ENCODE peak calls at places on chromosomes 1 and 21, in four cellular contexts. One of them, this sample, is unnamed.

GRCh38 chr1:11979453-11979817 is 809 bp upstream of the MFN2 start:
- DNase-seq in AG04449: no peak
- DNase-seq in colonic mucosa: no peak
- DNase-seq in H1: no peak
- DNase-seq in this sample: no peak

GRCh38 chr1:175493321-175493998 is 249.9 kb downstream of the TNR start:
- DNase-seq in colonic mucosa: no peak
- DNase-seq in AG04449: no peak
- DNase-seq in H1: no peak
- DNase-seq in this sample: no peak

GRCh38 chr1:28507247-28507645 is 1.4 kb downstream of the RCC1 start:
- DNase-seq in AG04449: no peak
- DNase-seq in colonic mucosa: peak; percentile 26
- DNase-seq in H1: no peak
- DNase-seq in this sample: no peak

GRCh38 chr1:247639381-247639981 is 34.1 kb downstream of the OR2G3 start:
- DNase-seq in H1: peak; percentile 44
- DNase-seq in AG04449: no peak
- DNase-seq in colonic mucosa: peak; percentile 89
- DNase-seq in this sample: peak; percentile 6

GRCh38 chr1:59568158-59568935 is 246.4 kb upstream of the HOOK1 start:
- DNase-seq in H1: no peak
- DNase-seq in AG04449: no peak
- DNase-seq in colonic mucosa: no peak
- DNase-seq in this sample: no peak

GRCh38 chr1:73065585-73065984 is 783.2 kb upstream of the NEGR1 start:
- DNase-seq in AG04449: no peak
- DNase-seq in H1: no peak
- DNase-seq in colonic mucosa: no peak
- DNase-seq in this sample: no peak

GRCh38 chr1:27149084-27149483 is 5.8 kb downstream of the SLC9A1 start:
- DNase-seq in H1: no peak
- DNase-seq in AG04449: no peak
- DNase-seq in colonic mucosa: no peak
- DNase-seq in this sample: no peak

GRCh38 chr1:54109131-54110105 is 43.4 kb downstream of the CDCP2 start:
- DNase-seq in AG04449: no peak
- DNase-seq in H1: no peak
- DNase-seq in colonic mucosa: no peak
- DNase-seq in this sample: no peak

GRCh38 chr1:27360159-27361043 is 6.4 kb downstream of the MAP3K6 start:
- DNase-seq in AG04449: no peak
- DNase-seq in colonic mucosa: peak; percentile 44
- DNase-seq in H1: no peak
- DNase-seq in this sample: no peak

GRCh38 chr1:164417016-164417704 is 141.8 kb upstream of the PBX1 start:
- DNase-seq in colonic mucosa: no peak
- DNase-seq in AG04449: no peak
- DNase-seq in H1: no peak
- DNase-seq in this sample: no peak

GRCh38 chr1:118298397-118298796 is 113.4 kb upstream of the SPAG17 start:
- DNase-seq in AG04449: no peak
- DNase-seq in colonic mucosa: no peak
- DNase-seq in H1: no peak
- DNase-seq in this sample: no peak

GRCh38 chr1:118914379-118915161 is 73.6 kb downstream of the TBX15 start:
- DNase-seq in colonic mucosa: no peak
- DNase-seq in AG04449: no peak
- DNase-seq in H1: no peak
- DNase-seq in this sample: no peak

GRCh38 chr1:76759950-76760349 is 107.3 kb upstream of the ST6GALNAC5 start:
- DNase-seq in H1: no peak
- DNase-seq in colonic mucosa: no peak
- DNase-seq in AG04449: no peak
- DNase-seq in this sample: peak; percentile 42

GRCh38 chr1:184113251-184113650 is 61.7 kb downstream of the TSEN15 start:
- DNase-seq in colonic mucosa: no peak
- DNase-seq in AG04449: peak; percentile 9
- DNase-seq in H1: no peak
- DNase-seq in this sample: no peak

DNA sequence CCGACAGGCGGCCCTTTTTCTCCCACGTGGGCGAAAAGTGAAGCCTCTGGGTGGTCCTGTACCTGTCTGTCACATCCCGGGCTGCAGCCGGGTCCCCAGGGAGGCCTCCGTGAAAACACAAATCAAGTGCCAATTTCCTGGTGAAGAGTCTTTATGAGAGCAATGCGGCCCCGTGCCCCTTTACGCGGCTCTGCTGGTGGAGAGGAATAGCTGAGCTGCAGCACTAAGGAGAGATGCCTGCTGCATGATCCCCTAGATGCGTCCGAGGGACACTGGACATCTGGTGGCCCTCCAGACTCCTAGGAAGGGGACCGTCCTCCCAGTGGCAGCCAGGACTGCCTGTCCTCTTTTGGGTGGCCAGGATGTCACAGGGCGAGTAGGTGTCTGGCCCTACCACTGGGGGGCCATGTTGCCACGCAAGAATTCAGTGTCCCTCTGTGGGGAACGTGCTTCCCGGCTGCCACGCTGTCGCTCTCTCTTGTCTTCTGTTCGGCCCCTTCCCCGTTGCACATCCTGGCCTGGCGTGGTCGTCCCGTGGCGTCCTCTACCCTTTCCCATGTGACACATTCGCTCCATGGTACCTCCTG is 38.7 kb downstream of the COL18A1 start:
- DNase-seq in AG04449: no peak
- DNase-seq in H1: no peak
- DNase-seq in colonic mucosa: no peak
- DNase-seq in this sample: no peak
- TF ChIP-seq CTCF in AG04449: no peak
- TF ChIP-seq CTCF in H1: no peak
- TF ChIP-seq CTCF in colonic mucosa: no peak
- TF ChIP-seq CTCF in this sample: no peak

DNA sequence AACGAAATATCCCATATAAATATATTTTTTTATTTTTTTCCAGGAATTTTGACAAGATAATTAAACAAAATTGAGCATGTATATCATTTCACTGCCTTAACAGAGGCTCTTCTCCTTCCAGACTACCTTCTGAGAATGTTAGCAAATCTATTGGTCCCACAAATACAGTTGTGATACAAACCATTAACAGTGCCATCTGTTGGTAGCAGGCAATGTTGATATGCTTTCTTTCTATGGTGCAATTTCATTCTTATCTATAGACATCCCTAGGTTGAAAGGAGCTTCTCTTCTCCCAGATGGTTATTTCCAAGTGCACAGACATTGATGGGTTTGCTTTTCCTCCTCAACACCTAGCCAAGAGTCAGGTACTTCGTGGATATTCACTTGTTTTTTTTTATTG is 303.6 kb downstream of the USH2A start:
- DNase-seq in H1: no peak
- DNase-seq in AG04449: no peak
- DNase-seq in colonic mucosa: no peak
- DNase-seq in this sample: peak; percentile 12
- TF ChIP-seq CTCF in H1: no peak
- TF ChIP-seq CTCF in AG04449: peak; percentile 63
- TF ChIP-seq CTCF in colonic mucosa: no peak
- TF ChIP-seq CTCF in this sample: peak; percentile 72

GRCh38 chr1:169081503-169082123 is 24.9 kb upstream of the ATP1B1 start:
- DNase-seq in colonic mucosa: no peak
- DNase-seq in H1: no peak
- DNase-seq in AG04449: no peak
- DNase-seq in this sample: no peak
- TF ChIP-seq CTCF in colonic mucosa: no peak
- TF ChIP-seq CTCF in H1: no peak
- TF ChIP-seq CTCF in AG04449: no peak
- TF ChIP-seq CTCF in this sample: no peak

DNA sequence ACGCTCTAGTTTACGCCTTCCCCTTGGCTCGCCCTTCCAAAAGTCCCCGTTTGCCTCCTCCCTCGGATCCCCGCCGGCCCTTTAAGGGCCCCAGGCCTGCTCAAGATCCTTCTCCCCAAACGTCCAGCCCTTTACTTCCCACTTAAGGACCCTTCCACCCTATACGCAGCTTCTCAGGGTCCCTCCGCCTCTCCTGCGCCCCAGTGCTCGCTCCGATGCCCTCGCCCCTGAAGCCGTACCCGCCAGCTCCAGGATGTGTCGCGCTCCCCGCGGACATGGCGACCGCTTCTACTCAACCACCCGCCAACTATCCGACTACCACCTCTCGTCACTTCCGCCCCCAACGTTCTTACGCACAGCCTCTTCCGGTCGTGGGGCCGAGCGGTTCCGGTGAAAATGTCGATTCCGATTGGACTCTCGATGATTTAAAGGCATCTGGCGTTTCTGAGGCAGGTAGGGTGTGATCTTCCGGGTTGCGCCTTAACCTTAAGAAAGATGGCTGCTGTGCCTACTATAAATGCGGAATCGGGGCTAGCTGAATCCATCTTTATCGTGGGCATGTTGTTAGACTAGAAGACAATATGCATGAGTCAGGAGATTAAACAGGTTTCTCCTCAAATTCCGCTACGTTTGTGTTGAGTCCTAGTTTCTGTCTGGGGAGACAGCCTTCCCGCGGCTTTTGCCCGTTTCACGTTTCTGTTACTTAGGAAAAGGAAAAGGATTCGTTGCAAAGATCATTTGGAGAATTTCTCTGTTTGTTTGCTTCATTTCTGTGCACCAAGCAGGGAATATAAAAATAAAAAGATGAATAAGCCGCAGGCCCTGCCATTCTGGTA is at the start of gene KHDC4:
- DNase-seq in H1: peak; percentile 96
- DNase-seq in AG04449: peak; percentile 86
- DNase-seq in colonic mucosa: peak; percentile 97
- DNase-seq in this sample: peak; percentile 99
- TF ChIP-seq CTCF in H1: no peak
- TF ChIP-seq CTCF in AG04449: peak; percentile 11
- TF ChIP-seq CTCF in colonic mucosa: no peak
- TF ChIP-seq CTCF in this sample: peak; percentile 11

DNA sequence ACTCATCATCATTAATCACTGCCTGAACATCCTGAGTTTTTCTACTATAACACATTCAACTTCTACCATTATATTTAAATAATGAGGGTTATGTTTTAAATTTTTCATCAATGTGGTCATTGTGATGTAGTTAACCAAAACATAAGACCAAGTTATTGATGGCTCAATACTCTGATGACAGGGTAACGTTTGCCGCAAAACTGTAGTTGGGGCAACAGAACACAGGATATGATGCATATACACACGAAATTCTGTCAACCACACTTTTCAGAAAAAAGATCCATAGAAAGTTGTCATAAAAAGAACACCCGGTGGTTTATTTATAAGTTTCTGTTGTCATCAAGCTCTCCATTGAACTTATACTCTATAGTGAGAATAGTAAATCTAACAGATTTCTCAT is 121.7 kb upstream of the COL11A1 start:
- DNase-seq in H1: no peak
- DNase-seq in AG04449: no peak
- DNase-seq in colonic mucosa: no peak
- DNase-seq in this sample: no peak
- TF ChIP-seq CTCF in H1: no peak
- TF ChIP-seq CTCF in AG04449: no peak
- TF ChIP-seq CTCF in colonic mucosa: no peak
- TF ChIP-seq CTCF in this sample: no peak

GRCh38 chr21:37155216-37155615 is 82.2 kb downstream of the TTC3 start:
- DNase-seq in colonic mucosa: no peak
- DNase-seq in AG04449: no peak
- DNase-seq in H1: no peak
- DNase-seq in this sample: no peak
- TF ChIP-seq CTCF in colonic mucosa: no peak
- TF ChIP-seq CTCF in AG04449: no peak
- TF ChIP-seq CTCF in H1: no peak
- TF ChIP-seq CTCF in this sample: peak; percentile 23

GRCh38 chr1:30165116-30165515 is 558.3 kb downstream of the MATN1 start:
- DNase-seq in colonic mucosa: no peak
- DNase-seq in AG04449: no peak
- DNase-seq in H1: no peak
- DNase-seq in this sample: no peak
- TF ChIP-seq CTCF in colonic mucosa: no peak
- TF ChIP-seq CTCF in AG04449: no peak
- TF ChIP-seq CTCF in H1: no peak
- TF ChIP-seq CTCF in this sample: no peak

GRCh38 chr1:46622341-46622740 is 5.7 kb upstream of the MOB3C start:
- DNase-seq in colonic mucosa: peak; percentile 68
- DNase-seq in H1: no peak
- DNase-seq in AG04449: no peak
- DNase-seq in this sample: no peak
- TF ChIP-seq CTCF in colonic mucosa: peak; percentile 59
- TF ChIP-seq CTCF in H1: peak; percentile 38
- TF ChIP-seq CTCF in AG04449: peak; percentile 47
- TF ChIP-seq CTCF in this sample: peak; percentile 51